ENCODE peak calls at places on chromosome 6, in nine cellular contexts. One of them, this sample, is unnamed.
A peak's percentile ranks its signal among the peaks of the same experiment; 100 is the strongest.

GRCh38 chr6:4294636-4295035 is 159.3 kb upstream of the ECI2 start:
- DNase-seq in foreskin keratinocyte: no peak
- DNase-seq in neural crest cell: no peak
- DNase-seq in mesenteric fat pad: no peak
- DNase-seq in NCI-H1092 treated with DMSO at 0.1 percent for 48 hours: no peak
- DNase-seq in Right ventricle myocardium inferior: no peak
- DNase-seq in aorta: no peak
- DNase-seq in hypothalamus: no peak
- DNase-seq in hepatocyte: no peak
- DNase-seq in this sample: no peak

GRCh38 chr6:168456907-168457771 is 16.2 kb downstream of the SMOC2 start:
- DNase-seq in mesenteric fat pad: no peak
- DNase-seq in foreskin keratinocyte: peak; percentile 47
- DNase-seq in hepatocyte: no peak
- DNase-seq in aorta: no peak
- DNase-seq in NCI-H1092 treated with DMSO at 0.1 percent for 48 hours: no peak
- DNase-seq in neural crest cell: no peak
- DNase-seq in hypothalamus: no peak
- DNase-seq in Right ventricle myocardium inferior: no peak
- DNase-seq in this sample: no peak

GRCh38 chr6:3402310-3403243 is 54.3 kb downstream of the SLC22A23 start:
- DNase-seq in NCI-H1092 treated with DMSO at 0.1 percent for 48 hours: no peak
- DNase-seq in aorta: no peak
- DNase-seq in neural crest cell: no peak
- DNase-seq in Right ventricle myocardium inferior: no peak
- DNase-seq in hepatocyte: no peak
- DNase-seq in mesenteric fat pad: no peak
- DNase-seq in foreskin keratinocyte: peak; percentile 90
- DNase-seq in hypothalamus: no peak
- DNase-seq in this sample: no peak

GRCh38 chr6:150352321-150353296 is 16.2 kb upstream of the IYD start:
- DNase-seq in mesenteric fat pad: no peak
- DNase-seq in Right ventricle myocardium inferior: no peak
- DNase-seq in hypothalamus: no peak
- DNase-seq in aorta: no peak
- DNase-seq in neural crest cell: no peak
- DNase-seq in hepatocyte: no peak
- DNase-seq in foreskin keratinocyte: peak; percentile 29
- DNase-seq in NCI-H1092 treated with DMSO at 0.1 percent for 48 hours: no peak
- DNase-seq in this sample: no peak

GRCh38 chr6:123616942-123617341 is 19.8 kb downstream of the TRDN start:
- DNase-seq in hypothalamus: no peak
- DNase-seq in mesenteric fat pad: no peak
- DNase-seq in aorta: no peak
- DNase-seq in foreskin keratinocyte: no peak
- DNase-seq in hepatocyte: no peak
- DNase-seq in NCI-H1092 treated with DMSO at 0.1 percent for 48 hours: no peak
- DNase-seq in Right ventricle myocardium inferior: no peak
- DNase-seq in neural crest cell: no peak
- DNase-seq in this sample: no peak

GRCh38 chr6:156900292-156900691 is 123.1 kb downstream of the ARID1B start:
- DNase-seq in Right ventricle myocardium inferior: no peak
- DNase-seq in mesenteric fat pad: no peak
- DNase-seq in neural crest cell: no peak
- DNase-seq in hypothalamus: no peak
- DNase-seq in aorta: no peak
- DNase-seq in foreskin keratinocyte: no peak
- DNase-seq in hepatocyte: no peak
- DNase-seq in NCI-H1092 treated with DMSO at 0.1 percent for 48 hours: no peak
- DNase-seq in this sample: no peak

GRCh38 chr6:25447570-25447929 is 168.4 kb downstream of the CARMIL1 start:
- DNase-seq in mesenteric fat pad: no peak
- DNase-seq in aorta: no peak
- DNase-seq in hypothalamus: no peak
- DNase-seq in Right ventricle myocardium inferior: no peak
- DNase-seq in hepatocyte: no peak
- DNase-seq in NCI-H1092 treated with DMSO at 0.1 percent for 48 hours: no peak
- DNase-seq in foreskin keratinocyte: peak; percentile 6
- DNase-seq in neural crest cell: no peak
- DNase-seq in this sample: no peak

GRCh38 chr6:169902604-169903003 is 151.2 kb downstream of the ERMARD start:
- DNase-seq in Right ventricle myocardium inferior: no peak
- DNase-seq in foreskin keratinocyte: no peak
- DNase-seq in mesenteric fat pad: no peak
- DNase-seq in hypothalamus: no peak
- DNase-seq in NCI-H1092 treated with DMSO at 0.1 percent for 48 hours: no peak
- DNase-seq in hepatocyte: no peak
- DNase-seq in neural crest cell: no peak
- DNase-seq in aorta: no peak
- DNase-seq in this sample: no peak

GRCh38 chr6:30573113-30573512 is 1.9 kb downstream of the ABCF1 start:
- DNase-seq in foreskin keratinocyte: no peak
- DNase-seq in aorta: no peak
- DNase-seq in hepatocyte: peak; percentile 23
- DNase-seq in NCI-H1092 treated with DMSO at 0.1 percent for 48 hours: no peak
- DNase-seq in mesenteric fat pad: no peak
- DNase-seq in hypothalamus: no peak
- DNase-seq in neural crest cell: no peak
- DNase-seq in Right ventricle myocardium inferior: no peak
- DNase-seq in this sample: no peak

GRCh38 chr6:170473226-170473789 is 79.8 kb downstream of the PSMB1 start:
- DNase-seq in hepatocyte: no peak
- DNase-seq in hypothalamus: no peak
- DNase-seq in NCI-H1092 treated with DMSO at 0.1 percent for 48 hours: peak; percentile 56
- DNase-seq in foreskin keratinocyte: no peak
- DNase-seq in aorta: no peak
- DNase-seq in Right ventricle myocardium inferior: no peak
- DNase-seq in neural crest cell: no peak
- DNase-seq in mesenteric fat pad: no peak
- DNase-seq in this sample: no peak

GRCh38 chr6:23655502-23655901 is 470.5 kb upstream of the NRSN1 start:
- DNase-seq in foreskin keratinocyte: no peak
- DNase-seq in neural crest cell: no peak
- DNase-seq in hypothalamus: no peak
- DNase-seq in NCI-H1092 treated with DMSO at 0.1 percent for 48 hours: peak; percentile 54
- DNase-seq in mesenteric fat pad: no peak
- DNase-seq in aorta: no peak
- DNase-seq in Right ventricle myocardium inferior: no peak
- DNase-seq in hepatocyte: no peak
- DNase-seq in this sample: no peak

GRCh38 chr6:138450445-138450844 is 46.4 kb downstream of the HEBP2 start:
- DNase-seq in hypothalamus: no peak
- DNase-seq in Right ventricle myocardium inferior: no peak
- DNase-seq in hepatocyte: no peak
- DNase-seq in mesenteric fat pad: no peak
- DNase-seq in NCI-H1092 treated with DMSO at 0.1 percent for 48 hours: no peak
- DNase-seq in aorta: no peak
- DNase-seq in neural crest cell: no peak
- DNase-seq in foreskin keratinocyte: no peak
- DNase-seq in this sample: no peak

GRCh38 chr6:44779130-44779826 is 391.8 kb downstream of the CDC5L start:
- DNase-seq in hepatocyte: no peak
- DNase-seq in Right ventricle myocardium inferior: no peak
- DNase-seq in foreskin keratinocyte: no peak
- DNase-seq in hypothalamus: no peak
- DNase-seq in neural crest cell: no peak
- DNase-seq in aorta: no peak
- DNase-seq in mesenteric fat pad: no peak
- DNase-seq in NCI-H1092 treated with DMSO at 0.1 percent for 48 hours: no peak
- DNase-seq in this sample: no peak

GRCh38 chr6:4775591-4776492 is at the start of gene CDYL:
- DNase-seq in foreskin keratinocyte: peak; percentile 81
- DNase-seq in mesenteric fat pad: peak; percentile 96
- DNase-seq in hepatocyte: peak; percentile 97
- DNase-seq in NCI-H1092 treated with DMSO at 0.1 percent for 48 hours: peak; percentile 48
- DNase-seq in neural crest cell: peak; percentile 79
- DNase-seq in hypothalamus: peak; percentile 36
- DNase-seq in Right ventricle myocardium inferior: peak; percentile 93
- DNase-seq in aorta: peak; percentile 95
- DNase-seq in this sample: peak; percentile 85